ENCODE peak calls at places on chromosomes 3 and 15, in four cellular contexts. X, C, G and W are unnamed samples.

GRCh38 chr3:14631687-14632444 is 19.7 kb upstream of the CCDC174 start:
- DNase-seq in G (no peak), X (no peak), C (no peak), W (no peak)

GRCh38 chr3:69290006-69290405 is 95.9 kb downstream of the FRMD4B start:
- DNase-seq in X (no peak), G (no peak), C (no peak), W (peak; percentile 4)

GRCh38 chr3:184260571-184261269 is 633 bp downstream of the CAMK2N2 start:
- DNase-seq in X (no peak), G (no peak), C (peak; percentile 31), W (peak; percentile 43)

GRCh38 chr15:23038741-23039150 is 623 bp downstream of the TUBGCP5 start:
- DNase-seq in G (no peak), C (no peak), X (peak; percentile 73), W (peak; percentile 51)

GRCh38 chr15:49624046-49624445 is 3.2 kb downstream of the DTWD1 start:
- DNase-seq in G (no peak), C (no peak), X (peak; percentile 64), W (peak; percentile 7)

GRCh38 chr3:34449305-34449704 is 650.9 kb downstream of the PDCD6IP start:
- DNase-seq in C (no peak), X (no peak), G (no peak), W (no peak)

GRCh38 chr15:87944687-87945086 is 311.9 kb downstream of the NTRK3 start:
- DNase-seq in G (no peak), C (no peak), X (no peak), W (no peak)

GRCh38 chr3:134353171-134353825 is 20.9 kb downstream of the AMOTL2 start:
- DNase-seq in G (no peak), C (no peak), X (no peak), W (no peak)

GRCh38 chr3:48952510-48953118 is 34.0 kb downstream of the ARIH2 start:
- DNase-seq in C (peak; percentile 50), G (peak; percentile 69), X (no peak), W (peak; percentile 9)

GRCh38 chr3:3665961-3666640 is 133.1 kb upstream of the LRRN1 start:
- DNase-seq in C (no peak), G (no peak), X (no peak), W (no peak)